ENCODE peak calls at places on chromosomes 13 and 19, in ten cellular contexts. One of them, this sample, is unnamed. For H3K4me1, the result is how much of the 10 kb centered on the place peaks cover.

GRCh38 chr19:47035495-47036232 is 12.8 kb downstream of the TMEM160 start:
- DNase-seq in kidney: peak
- DNase-seq in colonic mucosa: peak
- DNase-seq in endodermal cell: peak
- DNase-seq in esophagus muscularis mucosa: peak
- DNase-seq in CD8-positive, alpha-beta memory T cell: peak
- DNase-seq in BE2C: peak
- DNase-seq in PC-9: peak
- DNase-seq in H9: peak
- DNase-seq in body of pancreas: peak
- DNase-seq in this sample: peak

GRCh38 chr13:35917942-35918645 is 213.1 kb downstream of the DCLK1 start:
- DNase-seq in body of pancreas: no peak
- DNase-seq in PC-9: no peak
- DNase-seq in BE2C: no peak
- DNase-seq in endodermal cell: no peak
- DNase-seq in CD8-positive, alpha-beta memory T cell: no peak
- DNase-seq in colonic mucosa: no peak
- DNase-seq in H9: no peak
- DNase-seq in kidney: no peak
- DNase-seq in esophagus muscularis mucosa: no peak
- DNase-seq in this sample: no peak

GRCh38 chr19:47813304-47813994 is 8.3 kb upstream of the CRX start:
- DNase-seq in BE2C: peak
- DNase-seq in endodermal cell: peak
- DNase-seq in kidney: no peak
- DNase-seq in body of pancreas: peak
- DNase-seq in esophagus muscularis mucosa: no peak
- DNase-seq in H9: peak
- DNase-seq in PC-9: peak
- DNase-seq in colonic mucosa: peak
- DNase-seq in CD8-positive, alpha-beta memory T cell: peak
- DNase-seq in this sample: peak

GRCh38 chr13:37598572-37598971 is at the start of gene POSTN:
- DNase-seq in colonic mucosa: no peak
- DNase-seq in PC-9: no peak
- DNase-seq in endodermal cell: no peak
- DNase-seq in kidney: no peak
- DNase-seq in BE2C: no peak
- DNase-seq in body of pancreas: no peak
- DNase-seq in CD8-positive, alpha-beta memory T cell: no peak
- DNase-seq in esophagus muscularis mucosa: no peak
- DNase-seq in H9: no peak
- DNase-seq in this sample: no peak

GRCh38 chr13:39522329-39522728 is 80.7 kb downstream of the LHFPL6 start:
- DNase-seq in body of pancreas: no peak
- DNase-seq in PC-9: no peak
- DNase-seq in BE2C: no peak
- DNase-seq in endodermal cell: no peak
- DNase-seq in kidney: no peak
- DNase-seq in esophagus muscularis mucosa: no peak
- DNase-seq in colonic mucosa: no peak
- DNase-seq in H9: no peak
- DNase-seq in CD8-positive, alpha-beta memory T cell: no peak
- DNase-seq in this sample: no peak

GRCh38 chr19:13153627-13154240 is 3.5 kb downstream of the IER2 start:
- DNase-seq in CD8-positive, alpha-beta memory T cell: peak
- DNase-seq in BE2C: peak
- DNase-seq in endodermal cell: no peak
- DNase-seq in esophagus muscularis mucosa: no peak
- DNase-seq in colonic mucosa: peak
- DNase-seq in H9: no peak
- DNase-seq in kidney: no peak
- DNase-seq in body of pancreas: peak
- DNase-seq in PC-9: no peak
- DNase-seq in this sample: no peak

GRCh38 chr13:57635541-57635940 is 4.0 kb downstream of the PCDH17 start:
- DNase-seq in H9: no peak
- DNase-seq in kidney: no peak
- DNase-seq in endodermal cell: no peak
- DNase-seq in body of pancreas: no peak
- DNase-seq in PC-9: no peak
- DNase-seq in esophagus muscularis mucosa: no peak
- DNase-seq in CD8-positive, alpha-beta memory T cell: no peak
- DNase-seq in BE2C: no peak
- DNase-seq in colonic mucosa: no peak
- DNase-seq in this sample: no peak

GRCh38 chr19:33434090-33434885 is 60.8 kb downstream of the CEBPG start:
- DNase-seq in CD8-positive, alpha-beta memory T cell: no peak
- DNase-seq in kidney: peak
- DNase-seq in endodermal cell: no peak
- DNase-seq in PC-9: no peak
- DNase-seq in body of pancreas: no peak
- DNase-seq in BE2C: no peak
- DNase-seq in esophagus muscularis mucosa: no peak
- DNase-seq in colonic mucosa: no peak
- DNase-seq in H9: no peak
- DNase-seq in this sample: peak

GRCh38 chr19:23507441-23507840 is 112.2 kb upstream of the ZNF91 start:
- DNase-seq in CD8-positive, alpha-beta memory T cell: no peak
- DNase-seq in BE2C: no peak
- DNase-seq in body of pancreas: no peak
- DNase-seq in endodermal cell: no peak
- DNase-seq in kidney: no peak
- DNase-seq in PC-9: no peak
- DNase-seq in esophagus muscularis mucosa: no peak
- DNase-seq in H9: no peak
- DNase-seq in colonic mucosa: no peak
- DNase-seq in this sample: no peak

GRCh38 chr13:89052699-89053098 is 1381.5 kb downstream of the SLITRK5 start:
- DNase-seq in esophagus muscularis mucosa: no peak
- DNase-seq in PC-9: no peak
- DNase-seq in body of pancreas: no peak
- DNase-seq in colonic mucosa: no peak
- DNase-seq in endodermal cell: no peak
- DNase-seq in kidney: no peak
- DNase-seq in BE2C: no peak
- DNase-seq in H9: no peak
- DNase-seq in CD8-positive, alpha-beta memory T cell: no peak
- DNase-seq in this sample: no peak

GRCh38 chr13:39311619-39312018 is 273.4 kb downstream of the NHLRC3 start:
- DNase-seq in PC-9: peak
- DNase-seq in esophagus muscularis mucosa: no peak
- DNase-seq in BE2C: no peak
- DNase-seq in H9: no peak
- DNase-seq in body of pancreas: no peak
- DNase-seq in kidney: no peak
- DNase-seq in colonic mucosa: no peak
- DNase-seq in endodermal cell: no peak
- DNase-seq in CD8-positive, alpha-beta memory T cell: no peak
- DNase-seq in this sample: no peak

GRCh38 chr13:32205426-32206096 is 109.6 kb downstream of the ZAR1L start:
- DNase-seq in colonic mucosa: no peak
- DNase-seq in CD8-positive, alpha-beta memory T cell: no peak
- DNase-seq in kidney: no peak
- DNase-seq in PC-9: no peak
- DNase-seq in esophagus muscularis mucosa: no peak
- DNase-seq in BE2C: peak
- DNase-seq in H9: no peak
- DNase-seq in endodermal cell: no peak
- DNase-seq in body of pancreas: no peak
- DNase-seq in this sample: no peak

GRCh38 chr19:7188682-7189629 is 105.3 kb downstream of the INSR start:
- DNase-seq in body of pancreas: no peak
- DNase-seq in CD8-positive, alpha-beta memory T cell: no peak
- DNase-seq in colonic mucosa: no peak
- DNase-seq in H9: no peak
- DNase-seq in endodermal cell: no peak
- DNase-seq in BE2C: no peak
- DNase-seq in kidney: no peak
- DNase-seq in PC-9: no peak
- DNase-seq in esophagus muscularis mucosa: no peak
- DNase-seq in this sample: no peak
- H3K4me1 ChIP-seq in body of pancreas: under half
- H3K4me1 ChIP-seq in CD8-positive, alpha-beta memory T cell: under half
- H3K4me1 ChIP-seq in colonic mucosa: under half
- H3K4me1 ChIP-seq in H9: under half
- H3K4me1 ChIP-seq in endodermal cell: under half
- H3K4me1 ChIP-seq in BE2C: under half
- H3K4me1 ChIP-seq in kidney: under half
- H3K4me1 ChIP-seq in PC-9: under half
- H3K4me1 ChIP-seq in esophagus muscularis mucosa: under half
- H3K4me1 ChIP-seq in this sample: under half

GRCh38 chr19:49338023-49338677 is 2.9 kb downstream of the CD37 start:
- DNase-seq in BE2C: no peak
- DNase-seq in H9: peak
- DNase-seq in body of pancreas: peak
- DNase-seq in colonic mucosa: no peak
- DNase-seq in CD8-positive, alpha-beta memory T cell: no peak
- DNase-seq in kidney: peak
- DNase-seq in esophagus muscularis mucosa: peak
- DNase-seq in PC-9: no peak
- DNase-seq in endodermal cell: peak
- DNase-seq in this sample: no peak

GRCh38 chr19:49336482-49337266 is 1.5 kb downstream of the CD37 start:
- DNase-seq in H9: peak
- DNase-seq in PC-9: no peak
- DNase-seq in esophagus muscularis mucosa: peak
- DNase-seq in endodermal cell: peak
- DNase-seq in BE2C: no peak
- DNase-seq in body of pancreas: peak
- DNase-seq in kidney: no peak
- DNase-seq in colonic mucosa: no peak
- DNase-seq in CD8-positive, alpha-beta memory T cell: no peak
- DNase-seq in this sample: no peak

GRCh38 chr19:49337267-49338022 is 2.2 kb downstream of the CD37 start:
- DNase-seq in CD8-positive, alpha-beta memory T cell: no peak
- DNase-seq in esophagus muscularis mucosa: peak
- DNase-seq in PC-9: no peak
- DNase-seq in BE2C: no peak
- DNase-seq in H9: peak
- DNase-seq in kidney: no peak
- DNase-seq in body of pancreas: peak
- DNase-seq in endodermal cell: peak
- DNase-seq in colonic mucosa: no peak
- DNase-seq in this sample: no peak

GRCh38 chr19:49335071-49335783 is at the start of gene CD37:
- DNase-seq in esophagus muscularis mucosa: no peak
- DNase-seq in body of pancreas: peak
- DNase-seq in BE2C: no peak
- DNase-seq in colonic mucosa: peak
- DNase-seq in PC-9: no peak
- DNase-seq in kidney: peak
- DNase-seq in CD8-positive, alpha-beta memory T cell: peak
- DNase-seq in H9: peak
- DNase-seq in endodermal cell: peak
- DNase-seq in this sample: peak

GRCh38 chr19:49335784-49336481 is 727 bp downstream of the CD37 start:
- DNase-seq in BE2C: no peak
- DNase-seq in PC-9: no peak
- DNase-seq in body of pancreas: no peak
- DNase-seq in kidney: no peak
- DNase-seq in CD8-positive, alpha-beta memory T cell: no peak
- DNase-seq in esophagus muscularis mucosa: peak
- DNase-seq in endodermal cell: peak
- DNase-seq in colonic mucosa: no peak
- DNase-seq in H9: no peak
- DNase-seq in this sample: peak
- H3K4me1 ChIP-seq in BE2C: under half
- H3K4me1 ChIP-seq in PC-9: under half
- H3K4me1 ChIP-seq in body of pancreas: under half
- H3K4me1 ChIP-seq in kidney: under half
- H3K4me1 ChIP-seq in CD8-positive, alpha-beta memory T cell: half or more
- H3K4me1 ChIP-seq in esophagus muscularis mucosa: under half
- H3K4me1 ChIP-seq in endodermal cell: under half
- H3K4me1 ChIP-seq in colonic mucosa: under half
- H3K4me1 ChIP-seq in H9: under half
- H3K4me1 ChIP-seq in this sample: half or more

GRCh38 chr13:51814071-51814470 is 10.1 kb upstream of the DHRS12 start:
- DNase-seq in colonic mucosa: no peak
- DNase-seq in kidney: no peak
- DNase-seq in CD8-positive, alpha-beta memory T cell: no peak
- DNase-seq in endodermal cell: no peak
- DNase-seq in BE2C: no peak
- DNase-seq in esophagus muscularis mucosa: no peak
- DNase-seq in body of pancreas: no peak
- DNase-seq in PC-9: no peak
- DNase-seq in H9: no peak
- DNase-seq in this sample: no peak
- H3K4me1 ChIP-seq in colonic mucosa: under half
- H3K4me1 ChIP-seq in kidney: under half
- H3K4me1 ChIP-seq in CD8-positive, alpha-beta memory T cell: half or more
- H3K4me1 ChIP-seq in endodermal cell: under half
- H3K4me1 ChIP-seq in BE2C: under half
- H3K4me1 ChIP-seq in esophagus muscularis mucosa: under half
- H3K4me1 ChIP-seq in body of pancreas: under half
- H3K4me1 ChIP-seq in PC-9: under half
- H3K4me1 ChIP-seq in H9: under half
- H3K4me1 ChIP-seq in this sample: half or more

GRCh38 chr19:5624741-5625140 is 1.9 kb downstream of the SAFB start:
- DNase-seq in H9: no peak
- DNase-seq in endodermal cell: no peak
- DNase-seq in colonic mucosa: no peak
- DNase-seq in CD8-positive, alpha-beta memory T cell: no peak
- DNase-seq in BE2C: no peak
- DNase-seq in esophagus muscularis mucosa: no peak
- DNase-seq in body of pancreas: no peak
- DNase-seq in kidney: no peak
- DNase-seq in PC-9: no peak
- DNase-seq in this sample: no peak
- H3K4me1 ChIP-seq in H9: under half
- H3K4me1 ChIP-seq in endodermal cell: under half
- H3K4me1 ChIP-seq in colonic mucosa: under half
- H3K4me1 ChIP-seq in CD8-positive, alpha-beta memory T cell: half or more
- H3K4me1 ChIP-seq in BE2C: under half
- H3K4me1 ChIP-seq in esophagus muscularis mucosa: half or more
- H3K4me1 ChIP-seq in body of pancreas: half or more
- H3K4me1 ChIP-seq in kidney: under half
- H3K4me1 ChIP-seq in PC-9: under half
- H3K4me1 ChIP-seq in this sample: half or more

GRCh38 chr13:46179576-46180368 is 2.2 kb downstream of the LCP1 start:
- DNase-seq in H9: no peak
- DNase-seq in BE2C: no peak
- DNase-seq in endodermal cell: no peak
- DNase-seq in kidney: no peak
- DNase-seq in colonic mucosa: peak
- DNase-seq in esophagus muscularis mucosa: no peak
- DNase-seq in CD8-positive, alpha-beta memory T cell: peak
- DNase-seq in body of pancreas: no peak
- DNase-seq in PC-9: no peak
- DNase-seq in this sample: peak
- H3K4me1 ChIP-seq in H9: under half
- H3K4me1 ChIP-seq in BE2C: under half
- H3K4me1 ChIP-seq in endodermal cell: under half
- H3K4me1 ChIP-seq in kidney: under half
- H3K4me1 ChIP-seq in colonic mucosa: under half
- H3K4me1 ChIP-seq in esophagus muscularis mucosa: under half
- H3K4me1 ChIP-seq in CD8-positive, alpha-beta memory T cell: half or more
- H3K4me1 ChIP-seq in body of pancreas: under half
- H3K4me1 ChIP-seq in PC-9: under half
- H3K4me1 ChIP-seq in this sample: half or more

This sample was measured in CD4-positive, alpha-beta memory T cell.